ENCODE peak calls at places on chromosomes 11 and 22, in ten cellular contexts. A, H, U, F, R, C, S, K, X and E are unnamed samples.
A peak's percentile ranks its signal among the peaks of the same experiment; 100 is the strongest.

GRCh38 chr11:27012254-27012921 is 18.5 kb downstream of the FIBIN start:
- DNase-seq in A (no peak), X (no peak), F (no peak), K (no peak), U (peak; percentile 26), C (no peak), H (no peak), R (peak; percentile 45), S (peak; percentile 9), E (peak; percentile 85)

GRCh38 chr11:42085736-42086135 is 626.3 kb upstream of the LRRC4C start:
- DNase-seq in U (no peak), F (no peak), X (no peak), R (no peak), S (no peak), K (no peak), H (no peak), A (no peak), C (no peak), E (no peak)

GRCh38 chr11:12543596-12544415 is 130.4 kb upstream of the TEAD1 start:
- DNase-seq in U (no peak), S (no peak), X (no peak), R (peak; percentile 20), A (peak; percentile 18), H (no peak), K (no peak), F (no peak), C (no peak), E (no peak)

GRCh38 chr11:3046190-3046589 is 11.0 kb downstream of the CARS1 start:
- DNase-seq in H (no peak), R (peak; percentile 27), F (no peak), S (no peak), X (no peak), K (no peak), A (peak; percentile 25), C (no peak), U (peak; percentile 46), E (no peak)

GRCh38 chr11:65663634-65664200 is 1.0 kb upstream of the RELA start:
- DNase-seq in F (no peak), H (peak; percentile 48), K (peak; percentile 66), A (no peak), S (no peak), X (peak; percentile 70), C (peak; percentile 80), R (peak; percentile 89), U (peak; percentile 52), E (no peak)

GRCh38 chr11:130546901-130547694 is 98.7 kb downstream of the ADAMTS15 start:
- DNase-seq in U (no peak), R (no peak), F (no peak), A (no peak), H (no peak), S (no peak), C (no peak), K (no peak), X (no peak), E (no peak)

GRCh38 chr11:76233196-76233921 is 27.1 kb upstream of the WNT11 start:
- DNase-seq in S (no peak), H (no peak), U (no peak), X (no peak), K (no peak), R (no peak), A (no peak), F (no peak), C (no peak), E (no peak)

GRCh38 chr11:40149721-40150120 is 1309.7 kb downstream of the LRRC4C start:
- DNase-seq in H (no peak), X (no peak), C (no peak), F (no peak), A (no peak), R (no peak), K (no peak), S (no peak), U (no peak), E (no peak)

GRCh38 chr11:112042161-112042960 is 17.2 kb downstream of the DLAT start:
- DNase-seq in A (no peak), H (no peak), S (no peak), C (no peak), X (no peak), R (peak; percentile 82), U (no peak), F (no peak), K (no peak), E (no peak)

GRCh38 chr11:74269161-74269809 is 42.2 kb downstream of the P4HA3 start:
- DNase-seq in F (peak; percentile 47), C (no peak), R (peak; percentile 21), S (no peak), A (peak; percentile 78), H (no peak), K (no peak), X (no peak), U (no peak), E (peak; percentile 14)

GRCh38 chr22:24146791-24147353 is 34.4 kb upstream of the SUSD2 start:
- DNase-seq in R (peak; percentile 65), H (peak; percentile 58), A (no peak), U (peak; percentile 16), C (peak; percentile 64), S (no peak), X (no peak), K (no peak), F (no peak), E (peak; percentile 93)

GRCh38 chr11:57641011-57641410 is 8.7 kb downstream of the YPEL4 start:
- DNase-seq in X (no peak), K (no peak), S (no peak), R (peak; percentile 66), H (no peak), C (no peak), F (no peak), A (peak; percentile 36), U (peak; percentile 70), E (no peak)

GRCh38 chr11:124801636-124802312 is 1.6 kb upstream of the MSANTD2 start:
- DNase-seq in A (no peak), H (no peak), X (no peak), U (no peak), K (no peak), C (no peak), R (peak; percentile 74), F (no peak), S (no peak), E (no peak)

GRCh38 chr11:32029721-32030120 is 61.2 kb upstream of the RCN1 start:
- DNase-seq in A (no peak), K (no peak), X (no peak), F (no peak), C (no peak), U (no peak), S (no peak), H (no peak), R (peak; percentile 68), E (no peak)

GRCh38 chr22:45673482-45674175 is 2.0 kb downstream of the ATXN10 start:
- DNase-seq in A (no peak), H (no peak), U (no peak), R (no peak), K (no peak), S (no peak), F (no peak), C (no peak), X (no peak), E (no peak)
- H3K4me3 ChIP-seq in A (peak overlapping the region; percentile 95), H (no peak overlapping the region), U (peak overlapping the region; percentile 87), R (peak overlapping the region; percentile 78), K (no peak overlapping the region), S (no peak overlapping the region), F (peak overlapping the region; percentile 49), C (no peak overlapping the region), X (no peak overlapping the region), E (peak overlapping the region; percentile 94)

DNA sequence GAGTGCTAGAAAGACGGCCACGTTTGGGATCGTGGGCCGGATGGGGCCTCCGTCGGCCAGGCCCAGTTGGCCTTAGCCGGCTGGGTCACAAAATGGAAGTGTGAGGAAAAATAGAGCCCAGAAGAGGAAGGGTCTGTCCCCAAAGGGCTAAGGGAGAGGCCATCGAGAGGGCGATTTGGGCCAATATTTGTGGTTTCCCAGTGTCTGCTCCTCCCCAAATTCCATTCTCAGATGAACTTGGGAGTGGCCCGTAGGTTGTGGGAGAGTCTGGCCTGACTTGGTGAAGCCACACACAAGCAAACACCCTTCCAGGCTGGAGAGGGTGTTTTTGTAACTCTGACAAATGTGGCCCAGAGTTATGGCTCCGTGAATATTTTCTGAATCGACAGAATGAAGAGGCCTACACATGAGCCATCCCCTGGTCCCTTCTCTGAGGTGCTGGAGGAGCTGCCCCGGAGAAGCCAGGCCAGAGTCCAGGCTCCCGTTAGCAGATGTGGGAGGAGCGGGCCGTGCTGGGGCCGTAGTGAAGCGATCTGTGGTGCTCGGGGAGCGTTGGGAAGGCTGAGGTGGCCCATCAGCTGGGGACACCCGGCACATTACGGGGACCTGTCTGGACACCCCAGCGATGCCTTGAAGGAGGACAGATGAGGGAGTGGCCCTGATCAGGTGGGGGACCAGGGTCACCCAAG is 73.5 kb upstream of the PPARA start:
- DNase-seq in X (peak; percentile 68), K (peak; percentile 50), H (peak; percentile 64), C (peak; percentile 55), A (peak; percentile 76), R (peak; percentile 85), S (no peak), F (no peak), U (no peak), E (no peak)
- H3K4me1 ChIP-seq in X (peaks cover 34% of the 10 kb centered on the region), K (peaks cover 70% of the 10 kb centered on the region), H (peaks cover 72% of the 10 kb centered on the region), C (no peaks in the 10 kb centered on the region), A (peaks cover 29% of the 10 kb centered on the region), R (peaks cover 9% of the 10 kb centered on the region), S (no peaks in the 10 kb centered on the region), F (no peaks in the 10 kb centered on the region), U (no peaks in the 10 kb centered on the region), E (peaks cover 17% of the 10 kb centered on the region)

DNA sequence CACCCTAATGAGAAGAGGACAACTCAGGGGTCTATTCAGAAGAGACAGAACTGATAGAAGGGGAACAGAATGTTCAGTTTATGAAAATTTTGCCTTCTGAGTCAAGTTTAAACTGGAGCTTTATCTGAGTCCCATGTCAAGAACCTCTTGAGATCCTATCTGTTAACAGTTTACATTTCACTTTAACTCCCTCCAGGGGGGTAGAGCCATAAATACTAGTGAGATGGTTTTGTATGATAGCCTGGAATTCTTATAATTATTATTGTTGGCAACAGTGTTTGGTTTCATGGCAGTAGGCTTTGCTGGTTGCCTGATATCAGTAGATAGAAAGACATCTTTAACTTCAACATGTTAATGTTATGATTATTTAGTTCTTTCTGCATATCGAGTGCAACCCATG is 498.5 kb downstream of the INSC start:
- DNase-seq in X (no peak), U (no peak), R (no peak), S (no peak), A (no peak), C (no peak), K (no peak), F (no peak), H (no peak), E (no peak)
- H3K4me3 ChIP-seq in X (no peak overlapping the region), U (no peak overlapping the region), R (no peak overlapping the region), S (no peak overlapping the region), A (no peak overlapping the region), C (no peak overlapping the region), K (no peak overlapping the region), F (no peak overlapping the region), H (no peak overlapping the region), E (no peak overlapping the region)

DNA sequence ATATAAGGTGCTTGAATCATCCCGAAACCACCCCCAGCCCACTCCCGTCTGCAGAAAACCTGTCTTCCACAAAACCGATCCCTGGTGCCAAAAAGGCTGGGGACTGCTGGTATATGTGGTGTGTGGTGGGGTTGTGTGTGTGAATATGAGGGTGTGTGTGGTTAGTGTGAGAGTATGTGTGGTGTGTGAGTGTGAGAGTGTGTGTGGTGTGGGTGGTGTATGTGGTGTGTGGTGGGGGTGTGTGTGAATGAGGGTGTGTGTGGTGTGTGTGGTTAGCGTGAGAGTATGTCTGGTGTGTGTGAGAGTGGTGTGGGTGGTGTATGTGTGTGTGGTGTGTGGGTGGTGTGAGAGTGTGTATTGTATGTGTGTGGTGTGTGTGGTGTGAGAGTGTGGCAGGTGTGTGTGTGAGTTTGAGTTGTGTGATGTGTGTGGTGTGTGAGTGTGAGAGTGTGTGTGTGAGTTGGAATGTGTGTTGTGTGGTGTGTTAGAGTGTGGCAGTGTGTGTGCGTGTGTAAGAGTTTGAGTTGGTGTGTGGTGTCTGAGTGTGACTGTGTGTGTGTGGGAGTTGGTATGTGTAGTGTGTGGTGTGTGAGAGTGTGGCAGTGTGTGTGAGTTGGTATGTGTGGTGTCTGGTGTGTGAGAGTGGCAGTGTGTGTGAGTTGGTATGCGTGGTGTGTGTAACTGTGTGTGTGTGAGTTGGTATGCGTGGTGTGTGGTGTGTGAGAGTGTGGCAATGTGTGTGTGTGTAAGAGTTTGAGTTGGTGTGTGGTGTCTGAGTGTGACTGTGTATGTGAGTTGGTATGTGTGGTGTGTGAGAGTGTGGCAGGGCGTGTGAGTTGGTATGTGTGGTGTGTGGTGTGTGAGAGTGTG is 6.5 kb downstream of the UPK3A start:
- DNase-seq in F (no peak), U (no peak), A (no peak), X (no peak), H (no peak), K (no peak), C (no peak), S (no peak), R (no peak), E (no peak)
- H3K4me1 ChIP-seq in F (peaks cover 8% of the 10 kb centered on the region), U (peaks cover 9% of the 10 kb centered on the region), A (no peaks in the 10 kb centered on the region), X (no peaks in the 10 kb centered on the region), H (no peaks in the 10 kb centered on the region), K (peaks cover 5% of the 10 kb centered on the region), C (no peaks in the 10 kb centered on the region), S (peaks cover 17% of the 10 kb centered on the region), R (no peaks in the 10 kb centered on the region), E (no peaks in the 10 kb centered on the region)